ENCODE peak calls at places on chromosomes 6 and 20, in eight cellular contexts. R is CD4-positive, alpha-beta memory T cell; I is OCI-LY7; T is cardiac muscle cell; N is CD8-positive, alpha-beta T cell; M is colonic mucosa; U is neuronal stem cell; F is right atrium auricular region. V is an unnamed sample.

GRCh38 chr20:33475381-33476160 is 14.3 kb upstream of the CBFA2T2 start:
- DNase-seq in R (no peak), I (no peak), T (no peak), N (no peak), M (peak; percentile 44), U (no peak), F (no peak), V (peak; percentile 98)

GRCh38 chr6:136751991-136752390 is 40.3 kb downstream of the MAP3K5 start:
- DNase-seq in R (no peak), I (no peak), T (no peak), N (no peak), M (peak; percentile 19), U (no peak), F (no peak), V (no peak)

GRCh38 chr6:33123732-33124524 is 48.1 kb downstream of the HLA-DPB1 start:
- DNase-seq in R (no peak), I (peak; percentile 67), T (peak; percentile 58), N (no peak), M (no peak), U (no peak), F (no peak), V (peak; percentile 89)

GRCh38 chr6:12014027-12014872 is 2.1 kb downstream of the HIVEP1 start:
- DNase-seq in R (no peak), I (no peak), T (peak; percentile 57), N (no peak), M (no peak), U (no peak), F (no peak), V (no peak)

GRCh38 chr20:58597021-58597940 is 53.8 kb upstream of the STX16 start:
- DNase-seq in R (no peak), I (no peak), T (no peak), N (no peak), M (peak; percentile 32), U (no peak), F (no peak), V (no peak)

GRCh38 chr6:5763871-5764270 is 242.9 kb downstream of the NRN1 start:
- DNase-seq in R (no peak), I (peak; percentile 36), T (peak; percentile 13), N (no peak), M (no peak), U (no peak), F (no peak), V (peak; percentile 76)

GRCh38 chr6:117601811-117602150 is 530 bp downstream of the GOPC start:
- DNase-seq in R (no peak), I (peak; percentile 45), T (no peak), N (no peak), M (peak; percentile 34), U (no peak), F (no peak), V (peak; percentile 65)

GRCh38 chr20:33209789-33210188 is 7.4 kb upstream of the BPIFA3 start:
- DNase-seq in R (no peak), I (peak; percentile 29), T (peak; percentile 75), N (no peak), M (peak; percentile 72), U (peak; percentile 85), F (no peak), V (peak; percentile 66)

GRCh38 chr6:158206740-158207451 is 38.7 kb downstream of the GTF2H5 start:
- DNase-seq in R (no peak), I (no peak), T (no peak), N (no peak), M (no peak), U (no peak), F (no peak), V (no peak)

GRCh38 chr20:63625771-63626423 is 1.0 kb downstream of the GMEB2 start:
- DNase-seq in R (no peak), I (peak; percentile 33), T (peak; percentile 32), N (peak; percentile 68), M (no peak), U (no peak), F (no peak), V (peak; percentile 73)

GRCh38 chr6:75609639-75610590 is 8.2 kb downstream of the SENP6 start:
- DNase-seq in R (no peak), I (no peak), T (peak; percentile 25), N (no peak), M (no peak), U (no peak), F (no peak), V (no peak)

GRCh38 chr6:26122402-26122792 is 35.2 kb downstream of the HFE start:
- DNase-seq in R (peak; percentile 58), I (no peak), T (no peak), N (no peak), M (peak; percentile 48), U (no peak), F (no peak), V (no peak)

GRCh38 chr20:63441136-63441776 is 31.2 kb downstream of the KCNQ2 start:
- DNase-seq in R (peak; percentile 61), I (no peak), T (no peak), N (peak; percentile 64), M (no peak), U (no peak), F (no peak), V (no peak)

GRCh38 chr6:21595265-21595950 is 1.9 kb downstream of the SOX4 start:
- DNase-seq in R (peak; percentile 33), I (peak; percentile 38), T (peak; percentile 37), N (no peak), M (peak; percentile 53), U (no peak), F (no peak), V (peak; percentile 66)

GRCh38 chr6:167706313-167707109 is 120.2 kb upstream of the AFDN start:
- DNase-seq in R (peak; percentile 72), I (no peak), T (peak; percentile 34), N (peak; percentile 64), M (no peak), U (no peak), F (no peak), V (no peak)

GRCh38 chr6:168132531-168133184 is 53.6 kb upstream of the FRMD1 start:
- DNase-seq in R (no peak), I (no peak), T (peak; percentile 94), N (peak; percentile 31), M (peak; percentile 22), U (peak; percentile 65), F (peak; percentile 66), V (no peak)

GRCh38 chr20:5557123-5557522 is 193.1 kb upstream of the SHLD1 start:
- DNase-seq in R (peak; percentile 44), I (peak; percentile 75), T (peak; percentile 54), N (peak; percentile 61), M (peak; percentile 70), U (peak; percentile 9), F (no peak), V (peak; percentile 83)

GRCh38 chr20:19012671-19013070 is 199.1 kb downstream of the SCP2D1 start:
- DNase-seq in R (no peak), I (no peak), T (no peak), N (peak; percentile 17), M (peak; percentile 16), U (no peak), F (no peak), V (no peak)

DNA sequence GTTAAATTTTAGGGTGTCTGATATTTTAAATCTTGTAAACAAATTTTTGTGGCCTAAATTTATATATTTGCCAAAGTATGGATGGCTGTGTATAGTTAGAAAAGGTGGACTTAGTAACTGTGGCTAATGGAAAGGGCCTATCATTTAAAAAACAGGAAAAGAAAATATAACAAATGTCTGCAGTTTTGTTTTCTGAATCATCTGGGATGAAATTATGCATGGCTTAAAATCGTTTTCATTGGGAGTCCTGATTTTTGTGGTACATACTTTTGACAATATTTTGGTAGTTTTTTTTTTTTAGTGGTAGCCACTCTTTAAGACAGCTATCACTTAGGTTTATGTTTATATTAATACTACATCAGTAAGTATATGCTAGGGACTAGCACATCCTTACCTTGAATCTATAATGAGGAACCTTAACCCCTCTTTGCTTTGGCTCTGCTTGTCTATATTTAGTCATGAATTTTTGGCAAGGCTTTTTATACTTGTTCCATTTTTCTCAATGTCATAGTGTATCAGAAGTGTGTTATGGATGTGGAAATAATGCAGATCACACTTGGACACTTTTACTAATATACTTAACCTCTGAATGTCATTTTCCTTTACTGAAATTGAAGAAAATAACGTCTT is 5.6 kb downstream of the ARID1B start:
- DNase-seq in R (no peak), I (no peak), T (no peak), N (no peak), M (no peak), U (no peak), F (no peak), V (no peak)
- H3K27ac ChIP-seq in R (peak overlapping the region; percentile 71), I (peak overlapping the region; percentile 86), T (no peak overlapping the region), N (peak overlapping the region; percentile 30), M (no peak overlapping the region), U (no peak overlapping the region), F (peak overlapping the region; percentile 99), V (peak overlapping the region; percentile 86)

GRCh38 chr6:42748241-42748898 is 2.5 kb upstream of the TBCC start:
- DNase-seq in R (no peak), I (no peak), T (peak; percentile 44), N (no peak), M (no peak), U (no peak), F (no peak), V (peak; percentile 50)
- H3K27ac ChIP-seq in R (peak overlapping the region; percentile 76), I (peak overlapping the region; percentile 93), T (no peak overlapping the region), N (no peak overlapping the region), M (no peak overlapping the region), U (no peak overlapping the region), F (no peak overlapping the region), V (peak overlapping the region; percentile 96)

GRCh38 chr6:144265390-144265789 is 19.7 kb upstream of the UTRN start:
- DNase-seq in R (no peak), I (peak; percentile 3), T (peak; percentile 86), N (no peak), M (no peak), U (peak; percentile 67), F (no peak), V (peak; percentile 94)
- H3K27ac ChIP-seq in R (no peak overlapping the region), I (no peak overlapping the region), T (peak overlapping the region; percentile 97), N (no peak overlapping the region), M (no peak overlapping the region), U (no peak overlapping the region), F (peak overlapping the region; percentile 43), V (peak overlapping the region; percentile 77)

GRCh38 chr6:10585232-10585887 is 64.2 kb downstream of the GCNT2 start:
- DNase-seq in R (no peak), I (no peak), T (no peak), N (no peak), M (no peak), U (peak; percentile 68), F (no peak), V (no peak)

GRCh38 chr6:10586302-10586701 is 65.2 kb downstream of the GCNT2 start:
- DNase-seq in R (no peak), I (no peak), T (no peak), N (no peak), M (no peak), U (no peak), F (no peak), V (no peak)

GRCh38 chr6:10584607-10585006 is 63.5 kb downstream of the GCNT2 start:
- DNase-seq in R (no peak), I (no peak), T (no peak), N (no peak), M (no peak), U (no peak), F (no peak), V (no peak)

GRCh38 chr6:10582774-10583508 is 61.8 kb downstream of the GCNT2 start:
- DNase-seq in R (no peak), I (no peak), T (no peak), N (no peak), M (no peak), U (no peak), F (no peak), V (no peak)

DNA sequence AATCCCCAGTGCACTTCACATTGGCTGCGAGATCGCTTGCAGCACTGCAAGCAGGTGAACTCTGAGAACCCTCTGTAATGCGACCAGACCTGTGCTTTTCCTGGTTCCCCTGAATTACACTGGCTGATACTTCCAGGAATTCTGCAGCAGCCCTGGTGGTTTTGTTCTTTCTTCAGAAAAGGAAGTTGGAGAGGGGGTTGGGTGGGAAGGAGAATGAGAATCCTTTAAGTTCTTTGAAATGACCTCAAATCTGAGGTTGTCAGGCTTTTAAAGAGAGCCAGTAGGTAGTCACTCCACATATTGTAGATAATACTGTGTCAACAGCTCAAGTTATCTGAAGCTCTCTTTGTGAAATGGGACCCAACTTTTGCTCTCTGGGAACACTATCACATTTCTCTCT is 62.4 kb downstream of the GCNT2 start:
- DNase-seq in R (no peak), I (no peak), T (no peak), N (no peak), M (no peak), U (no peak), F (no peak), V (no peak)
- H3K27ac ChIP-seq in R (no peak overlapping the region), I (no peak overlapping the region), T (peak overlapping the region; percentile 96), N (no peak overlapping the region), M (no peak overlapping the region), U (peak overlapping the region; percentile 84), F (no peak overlapping the region), V (no peak overlapping the region)